ENCODE peak calls at places on chromosome 17, in ten cellular contexts. One of them, this sample, is unnamed.

GRCh38 chr17:50173335-50173941 is 7.6 kb downstream of the SGCA start:
- DNase-seq in activated T-cell treated with anti-CD3 and anti-CD28 coated beads for 1 hour: no peak
- DNase-seq in iPS DF 6.9: no peak
- DNase-seq in activated CD4-positive, alpha-beta T cell treated with anti-CD3 and anti-CD28 coated beads, Interleukin-2, amount 50 U/mL, for 24 hours: no peak
- DNase-seq in cardiac muscle cell: peak
- DNase-seq in NCI-H510A: no peak
- DNase-seq in activated naive CD4-positive, alpha-beta T cell treated with Interleukin-2 at 50 U/mL for 16 hours: no peak
- DNase-seq in glutamatergic neuron: no peak
- DNase-seq in activated CD8-positive, alpha-beta memory T cell treated with anti-CD3 and anti-CD28 coated beads, Interleukin-2, amount 10 ng/mL, durations not matched to agents 7 days and 5 days: no peak
- DNase-seq in retina: no peak
- DNase-seq in this sample: no peak

GRCh38 chr17:47653442-47653841 is 3.7 kb downstream of the KPNB1 start:
- DNase-seq in NCI-H510A: no peak
- DNase-seq in activated T-cell treated with anti-CD3 and anti-CD28 coated beads for 1 hour: no peak
- DNase-seq in cardiac muscle cell: no peak
- DNase-seq in glutamatergic neuron: no peak
- DNase-seq in activated CD8-positive, alpha-beta memory T cell treated with anti-CD3 and anti-CD28 coated beads, Interleukin-2, amount 10 ng/mL, durations not matched to agents 7 days and 5 days: no peak
- DNase-seq in activated CD4-positive, alpha-beta T cell treated with anti-CD3 and anti-CD28 coated beads, Interleukin-2, amount 50 U/mL, for 24 hours: no peak
- DNase-seq in retina: no peak
- DNase-seq in activated naive CD4-positive, alpha-beta T cell treated with Interleukin-2 at 50 U/mL for 16 hours: no peak
- DNase-seq in iPS DF 6.9: no peak
- DNase-seq in this sample: no peak

GRCh38 chr17:38324732-38325131 is 19.0 kb downstream of the GPR179 start:
- DNase-seq in activated CD8-positive, alpha-beta memory T cell treated with anti-CD3 and anti-CD28 coated beads, Interleukin-2, amount 10 ng/mL, durations not matched to agents 7 days and 5 days: no peak
- DNase-seq in glutamatergic neuron: no peak
- DNase-seq in activated CD4-positive, alpha-beta T cell treated with anti-CD3 and anti-CD28 coated beads, Interleukin-2, amount 50 U/mL, for 24 hours: no peak
- DNase-seq in NCI-H510A: no peak
- DNase-seq in retina: no peak
- DNase-seq in activated naive CD4-positive, alpha-beta T cell treated with Interleukin-2 at 50 U/mL for 16 hours: no peak
- DNase-seq in iPS DF 6.9: no peak
- DNase-seq in cardiac muscle cell: no peak
- DNase-seq in activated T-cell treated with anti-CD3 and anti-CD28 coated beads for 1 hour: no peak
- DNase-seq in this sample: no peak

GRCh38 chr17:69492410-69493071 is 78.0 kb downstream of the MAP2K6 start:
- DNase-seq in iPS DF 6.9: peak
- DNase-seq in cardiac muscle cell: peak
- DNase-seq in glutamatergic neuron: no peak
- DNase-seq in activated naive CD4-positive, alpha-beta T cell treated with Interleukin-2 at 50 U/mL for 16 hours: no peak
- DNase-seq in activated CD8-positive, alpha-beta memory T cell treated with anti-CD3 and anti-CD28 coated beads, Interleukin-2, amount 10 ng/mL, durations not matched to agents 7 days and 5 days: no peak
- DNase-seq in NCI-H510A: no peak
- DNase-seq in retina: no peak
- DNase-seq in activated T-cell treated with anti-CD3 and anti-CD28 coated beads for 1 hour: no peak
- DNase-seq in activated CD4-positive, alpha-beta T cell treated with anti-CD3 and anti-CD28 coated beads, Interleukin-2, amount 50 U/mL, for 24 hours: no peak
- DNase-seq in this sample: no peak

GRCh38 chr17:71872843-71873242 is 248.0 kb upstream of the SOX9 start:
- DNase-seq in retina: no peak
- DNase-seq in activated naive CD4-positive, alpha-beta T cell treated with Interleukin-2 at 50 U/mL for 16 hours: no peak
- DNase-seq in glutamatergic neuron: no peak
- DNase-seq in NCI-H510A: no peak
- DNase-seq in cardiac muscle cell: no peak
- DNase-seq in activated CD4-positive, alpha-beta T cell treated with anti-CD3 and anti-CD28 coated beads, Interleukin-2, amount 50 U/mL, for 24 hours: no peak
- DNase-seq in activated T-cell treated with anti-CD3 and anti-CD28 coated beads for 1 hour: no peak
- DNase-seq in activated CD8-positive, alpha-beta memory T cell treated with anti-CD3 and anti-CD28 coated beads, Interleukin-2, amount 10 ng/mL, durations not matched to agents 7 days and 5 days: no peak
- DNase-seq in iPS DF 6.9: no peak
- DNase-seq in this sample: no peak

GRCh38 chr17:81529437-81529803 is 1.2 kb downstream of the FSCN2 start:
- DNase-seq in retina: no peak
- DNase-seq in cardiac muscle cell: no peak
- DNase-seq in glutamatergic neuron: no peak
- DNase-seq in NCI-H510A: no peak
- DNase-seq in activated T-cell treated with anti-CD3 and anti-CD28 coated beads for 1 hour: no peak
- DNase-seq in activated CD8-positive, alpha-beta memory T cell treated with anti-CD3 and anti-CD28 coated beads, Interleukin-2, amount 10 ng/mL, durations not matched to agents 7 days and 5 days: no peak
- DNase-seq in activated CD4-positive, alpha-beta T cell treated with anti-CD3 and anti-CD28 coated beads, Interleukin-2, amount 50 U/mL, for 24 hours: no peak
- DNase-seq in iPS DF 6.9: no peak
- DNase-seq in activated naive CD4-positive, alpha-beta T cell treated with Interleukin-2 at 50 U/mL for 16 hours: no peak
- DNase-seq in this sample: no peak

GRCh38 chr17:29250666-29251065 is 4.0 kb downstream of the CRYBA1 start:
- DNase-seq in iPS DF 6.9: no peak
- DNase-seq in retina: no peak
- DNase-seq in glutamatergic neuron: no peak
- DNase-seq in activated T-cell treated with anti-CD3 and anti-CD28 coated beads for 1 hour: no peak
- DNase-seq in NCI-H510A: no peak
- DNase-seq in activated CD4-positive, alpha-beta T cell treated with anti-CD3 and anti-CD28 coated beads, Interleukin-2, amount 50 U/mL, for 24 hours: no peak
- DNase-seq in activated naive CD4-positive, alpha-beta T cell treated with Interleukin-2 at 50 U/mL for 16 hours: no peak
- DNase-seq in cardiac muscle cell: no peak
- DNase-seq in activated CD8-positive, alpha-beta memory T cell treated with anti-CD3 and anti-CD28 coated beads, Interleukin-2, amount 10 ng/mL, durations not matched to agents 7 days and 5 days: no peak
- DNase-seq in this sample: no peak

GRCh38 chr17:42818379-42818778 is 5.7 kb downstream of the BECN1 start:
- DNase-seq in activated T-cell treated with anti-CD3 and anti-CD28 coated beads for 1 hour: no peak
- DNase-seq in activated naive CD4-positive, alpha-beta T cell treated with Interleukin-2 at 50 U/mL for 16 hours: no peak
- DNase-seq in cardiac muscle cell: no peak
- DNase-seq in retina: no peak
- DNase-seq in NCI-H510A: no peak
- DNase-seq in activated CD4-positive, alpha-beta T cell treated with anti-CD3 and anti-CD28 coated beads, Interleukin-2, amount 50 U/mL, for 24 hours: no peak
- DNase-seq in activated CD8-positive, alpha-beta memory T cell treated with anti-CD3 and anti-CD28 coated beads, Interleukin-2, amount 10 ng/mL, durations not matched to agents 7 days and 5 days: no peak
- DNase-seq in glutamatergic neuron: no peak
- DNase-seq in iPS DF 6.9: no peak
- DNase-seq in this sample: no peak

GRCh38 chr17:17741346-17742023 is 60.2 kb downstream of the RAI1 start:
- DNase-seq in glutamatergic neuron: peak
- DNase-seq in activated CD8-positive, alpha-beta memory T cell treated with anti-CD3 and anti-CD28 coated beads, Interleukin-2, amount 10 ng/mL, durations not matched to agents 7 days and 5 days: no peak
- DNase-seq in activated naive CD4-positive, alpha-beta T cell treated with Interleukin-2 at 50 U/mL for 16 hours: no peak
- DNase-seq in activated CD4-positive, alpha-beta T cell treated with anti-CD3 and anti-CD28 coated beads, Interleukin-2, amount 50 U/mL, for 24 hours: no peak
- DNase-seq in activated T-cell treated with anti-CD3 and anti-CD28 coated beads for 1 hour: no peak
- DNase-seq in iPS DF 6.9: no peak
- DNase-seq in cardiac muscle cell: no peak
- DNase-seq in NCI-H510A: no peak
- DNase-seq in retina: peak
- DNase-seq in this sample: no peak

GRCh38 chr17:18146259-18146658 is 37.4 kb upstream of the ALKBH5 start:
- DNase-seq in glutamatergic neuron: no peak
- DNase-seq in activated CD8-positive, alpha-beta memory T cell treated with anti-CD3 and anti-CD28 coated beads, Interleukin-2, amount 10 ng/mL, durations not matched to agents 7 days and 5 days: no peak
- DNase-seq in activated T-cell treated with anti-CD3 and anti-CD28 coated beads for 1 hour: no peak
- DNase-seq in activated naive CD4-positive, alpha-beta T cell treated with Interleukin-2 at 50 U/mL for 16 hours: no peak
- DNase-seq in NCI-H510A: no peak
- DNase-seq in retina: no peak
- DNase-seq in iPS DF 6.9: no peak
- DNase-seq in activated CD4-positive, alpha-beta T cell treated with anti-CD3 and anti-CD28 coated beads, Interleukin-2, amount 50 U/mL, for 24 hours: no peak
- DNase-seq in cardiac muscle cell: no peak
- DNase-seq in this sample: no peak

GRCh38 chr17:73703917-73704316 is 59.7 kb upstream of the SDK2 start:
- DNase-seq in cardiac muscle cell: no peak
- DNase-seq in NCI-H510A: no peak
- DNase-seq in activated T-cell treated with anti-CD3 and anti-CD28 coated beads for 1 hour: no peak
- DNase-seq in iPS DF 6.9: no peak
- DNase-seq in activated naive CD4-positive, alpha-beta T cell treated with Interleukin-2 at 50 U/mL for 16 hours: no peak
- DNase-seq in activated CD8-positive, alpha-beta memory T cell treated with anti-CD3 and anti-CD28 coated beads, Interleukin-2, amount 10 ng/mL, durations not matched to agents 7 days and 5 days: no peak
- DNase-seq in retina: no peak
- DNase-seq in glutamatergic neuron: no peak
- DNase-seq in activated CD4-positive, alpha-beta T cell treated with anti-CD3 and anti-CD28 coated beads, Interleukin-2, amount 50 U/mL, for 24 hours: no peak
- DNase-seq in this sample: no peak

GRCh38 chr17:80221401-80221800 is 1.2 kb downstream of the SLC26A11 start:
- DNase-seq in activated T-cell treated with anti-CD3 and anti-CD28 coated beads for 1 hour: no peak
- DNase-seq in activated CD4-positive, alpha-beta T cell treated with anti-CD3 and anti-CD28 coated beads, Interleukin-2, amount 50 U/mL, for 24 hours: no peak
- DNase-seq in glutamatergic neuron: no peak
- DNase-seq in NCI-H510A: no peak
- DNase-seq in iPS DF 6.9: no peak
- DNase-seq in activated CD8-positive, alpha-beta memory T cell treated with anti-CD3 and anti-CD28 coated beads, Interleukin-2, amount 10 ng/mL, durations not matched to agents 7 days and 5 days: no peak
- DNase-seq in activated naive CD4-positive, alpha-beta T cell treated with Interleukin-2 at 50 U/mL for 16 hours: no peak
- DNase-seq in retina: no peak
- DNase-seq in cardiac muscle cell: no peak
- DNase-seq in this sample: no peak

GRCh38 chr17:8290043-8290442 is 1.6 kb downstream of the RANGRF start:
- DNase-seq in glutamatergic neuron: no peak
- DNase-seq in NCI-H510A: no peak
- DNase-seq in retina: no peak
- DNase-seq in activated CD8-positive, alpha-beta memory T cell treated with anti-CD3 and anti-CD28 coated beads, Interleukin-2, amount 10 ng/mL, durations not matched to agents 7 days and 5 days: no peak
- DNase-seq in activated T-cell treated with anti-CD3 and anti-CD28 coated beads for 1 hour: no peak
- DNase-seq in activated naive CD4-positive, alpha-beta T cell treated with Interleukin-2 at 50 U/mL for 16 hours: no peak
- DNase-seq in cardiac muscle cell: no peak
- DNase-seq in iPS DF 6.9: no peak
- DNase-seq in activated CD4-positive, alpha-beta T cell treated with anti-CD3 and anti-CD28 coated beads, Interleukin-2, amount 50 U/mL, for 24 hours: no peak
- DNase-seq in this sample: no peak